ENCODE peak calls at places on chromosomes 11 and 22, in five cellular contexts. X is CD8-positive, alpha-beta memory T cell; N is A549; P is stomach; Q is mammary epithelial cell. H is an unnamed sample.

GRCh38 chr11:60891103-60891741 is 15.2 kb downstream of the PRPF19 start:
- DNase-seq in X (no peak), N (no peak), P (peak; percentile 50), Q (no peak), H (no peak)

GRCh38 chr22:19840955-19841640 is 13.6 kb downstream of the GNB1L start:
- DNase-seq in X (no peak), N (no peak), P (no peak), Q (no peak), H (peak; percentile 85)

GRCh38 chr22:19488285-19488684 is 8.6 kb downstream of the CDC45 start:
- DNase-seq in X (no peak), N (no peak), P (no peak), Q (no peak), H (no peak)

GRCh38 chr11:108199446-108200321 is 22.8 kb downstream of the NPAT start:
- DNase-seq in X (no peak), N (no peak), P (no peak), Q (peak; percentile 97), H (no peak)

GRCh38 chr22:28883917-28884753 is 763 bp downstream of the ZNRF3 start:
- DNase-seq in X (peak; percentile 22), N (peak; percentile 18), P (peak; percentile 43), Q (peak; percentile 53), H (no peak)

GRCh38 chr22:48866906-48867597 is 960.6 kb downstream of the BRD1 start:
- DNase-seq in X (no peak), N (no peak), P (no peak), Q (no peak), H (no peak)

GRCh38 chr22:44567846-44568493 is 69.9 kb upstream of the RTL6 start:
- DNase-seq in X (peak; percentile 37), N (no peak), P (peak; percentile 57), Q (peak; percentile 17), H (peak; percentile 61)

GRCh38 chr11:394034-394857 is at the start of gene PKP3:
- DNase-seq in X (no peak), N (peak; percentile 86), P (peak; percentile 91), Q (peak; percentile 97), H (peak; percentile 95)

GRCh38 chr11:105230586-105230985 is 91.0 kb upstream of the CARD18 start:
- DNase-seq in X (no peak), N (no peak), P (no peak), Q (peak; percentile 14), H (peak; percentile 57)

GRCh38 chr11:113014731-113015455 is 53.7 kb downstream of the NCAM1 start:
- DNase-seq in X (no peak), N (no peak), P (peak; percentile 84), Q (no peak), H (peak; percentile 1)

GRCh38 chr11:119727523-119728081 is 1.4 kb downstream of the NECTIN1 start:
- DNase-seq in X (peak; percentile 11), N (peak; percentile 51), P (peak; percentile 59), Q (no peak), H (peak; percentile 61)

GRCh38 chr11:27248430-27249207 is 114.4 kb downstream of the CCDC34 start:
- DNase-seq in X (no peak), N (no peak), P (no peak), Q (no peak), H (no peak)

GRCh38 chr11:110298298-110298765 is 1.9 kb upstream of the RDX start:
- DNase-seq in X (no peak), N (no peak), P (no peak), Q (peak; percentile 47), H (no peak)

GRCh38 chr11:16912607-16913006 is 101.6 kb downstream of the PLEKHA7 start:
- DNase-seq in X (no peak), N (no peak), P (peak; percentile 56), Q (no peak), H (peak; percentile 51)

GRCh38 chr11:1879342-1879940 is 12.3 kb downstream of the PRR33 start:
- DNase-seq in X (no peak), N (no peak), P (no peak), Q (no peak), H (no peak)

GRCh38 chr22:22894740-22895731 is 7.4 kb downstream of the IGLL5 start:
- DNase-seq in X (no peak), N (no peak), P (no peak), Q (no peak), H (no peak)

GRCh38 chr11:134293119-134294113 is 17.2 kb downstream of the GLB1L3 start:
- DNase-seq in X (no peak), N (no peak), P (no peak), Q (no peak), H (no peak)

GRCh38 chr11:77206264-77207018 is 78.4 kb downstream of the MYO7A start:
- DNase-seq in X (no peak), N (no peak), P (no peak), Q (no peak), H (no peak)

GRCh38 chr22:49010086-49010863 is 817.4 kb downstream of the BRD1 start:
- DNase-seq in X (no peak), N (no peak), P (peak; percentile 15), Q (no peak), H (no peak)

GRCh38 chr11:61327669-61328071 is 5.2 kb downstream of the DDB1 start:
- DNase-seq in X (no peak), N (no peak), P (no peak), Q (no peak), H (no peak)

GRCh38 chr11:93477684-93478234 is 65.4 kb downstream of the SMCO4 start:
- DNase-seq in X (no peak), N (no peak), P (no peak), Q (no peak), H (no peak)

GRCh38 chr11:35529971-35530495 is 4.6 kb upstream of the PAMR1 start:
- DNase-seq in X (no peak), N (no peak), P (no peak), Q (peak; percentile 94), H (no peak)

GRCh38 chr11:100687032-100687629 is at the start of gene ARHGAP42:
- DNase-seq in X (no peak), N (peak; percentile 47), P (peak; percentile 70), Q (peak; percentile 68), H (peak; percentile 69)

GRCh38 chr22:45818130-45819085 is 146.8 kb downstream of the ATXN10 start:
- DNase-seq in X (no peak), N (no peak), P (no peak), Q (no peak), H (no peak)

GRCh38 chr11:35316161-35316560 is 103.2 kb downstream of the SLC1A2 start:
- DNase-seq in X (no peak), N (no peak), P (no peak), Q (no peak), H (no peak)

GRCh38 chr22:48955351-48956311 is 872.0 kb downstream of the BRD1 start:
- DNase-seq in X (no peak), N (no peak), P (peak; percentile 21), Q (no peak), H (no peak)

GRCh38 chr11:108498046-108498815 is at the start of gene POGLUT3:
- DNase-seq in X (peak; percentile 36), N (peak; percentile 35), P (peak; percentile 61), Q (no peak), H (peak; percentile 27)

GRCh38 chr11:47179655-47179991 is 2.9 kb upstream of the ARFGAP2 start:
- DNase-seq in X (no peak), N (peak; percentile 78), P (peak; percentile 40), Q (no peak), H (peak; percentile 52)

GRCh38 chr11:40338739-40339138 is 1120.7 kb downstream of the LRRC4C start:
- DNase-seq in X (no peak), N (no peak), P (no peak), Q (peak; percentile 55), H (no peak)

GRCh38 chr22:50115693-50116092 is 25.9 kb downstream of the MOV10L1 start:
- DNase-seq in X (no peak), N (no peak), P (no peak), Q (no peak), H (no peak)

GRCh38 chr22:28620244-28620922 is 59.3 kb downstream of the TTC28 start:
- DNase-seq in X (no peak), N (no peak), P (no peak), Q (no peak), H (peak; percentile 11)

DNA sequence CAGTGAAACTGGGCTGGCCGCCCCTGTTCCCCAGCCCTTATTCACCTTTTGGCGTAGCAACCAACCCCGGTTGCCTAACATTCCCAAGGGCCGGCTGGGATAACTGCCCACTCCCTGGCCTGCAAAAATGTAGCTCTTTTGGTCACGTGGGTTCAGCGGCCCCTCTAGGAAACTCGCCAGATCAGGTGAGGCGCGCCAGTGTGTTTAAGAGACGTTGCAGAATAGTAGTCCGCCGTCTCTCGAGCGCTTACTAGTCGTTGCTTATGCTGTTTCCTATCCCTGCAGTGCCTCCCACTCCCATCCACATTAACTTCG is 592 bp downstream of the CEP57 start:
- DNase-seq in X (peak; percentile 38), N (peak; percentile 10), P (peak; percentile 71), Q (peak; percentile 74), H (peak; percentile 76)
- H3K4me3 ChIP-seq in X (peak overlapping the region; percentile 97), N (peak overlapping the region; percentile 88), P (peak overlapping the region; percentile 91), Q (peak overlapping the region; percentile 73), H (peak overlapping the region; percentile 84)

GRCh38 chr22:47083379-47083986 is 321.0 kb downstream of the TBC1D22A start:
- DNase-seq in X (no peak), N (no peak), P (no peak), Q (no peak), H (no peak)

GRCh38 chr22:47076758-47077157 is 314.3 kb downstream of the TBC1D22A start:
- DNase-seq in X (no peak), N (no peak), P (no peak), Q (no peak), H (no peak)

GRCh38 chr22:47084226-47084625 is 321.8 kb downstream of the TBC1D22A start:
- DNase-seq in X (no peak), N (no peak), P (no peak), Q (no peak), H (no peak)

GRCh38 chr22:47082505-47082904 is 320.1 kb downstream of the TBC1D22A start:
- DNase-seq in X (no peak), N (no peak), P (no peak), Q (peak; percentile 24), H (no peak)

GRCh38 chr22:47080100-47080499 is 317.6 kb downstream of the TBC1D22A start:
- DNase-seq in X (no peak), N (no peak), P (no peak), Q (no peak), H (no peak)
- H3K9me3 ChIP-seq in X (peaks cover 3% of the 10 kb centered on the region), N (peaks cover 6% of the 10 kb centered on the region), P (no peaks in the 10 kb centered on the region), Q (peaks cover 3% of the 10 kb centered on the region), H (no peaks in the 10 kb centered on the region)

GRCh38 chr22:24142241-24142640 is 39.0 kb upstream of the SUSD2 start:
- DNase-seq in X (no peak), N (no peak), P (no peak), Q (peak; percentile 39), H (no peak)
- H3K27ac ChIP-seq in X (no peak overlapping the region), N (no peak overlapping the region), P (peak overlapping the region; percentile 35), Q (no peak overlapping the region), H (peak overlapping the region; percentile 55)

GRCh38 chr11:128772814-128773213 is 78.9 kb downstream of the FLI1 start:
- DNase-seq in X (peak; percentile 70), N (no peak), P (peak; percentile 76), Q (no peak), H (peak; percentile 34)
- H3K4me3 ChIP-seq in X (no peak overlapping the region), N (no peak overlapping the region), P (no peak overlapping the region), Q (no peak overlapping the region), H (no peak overlapping the region)

DNA sequence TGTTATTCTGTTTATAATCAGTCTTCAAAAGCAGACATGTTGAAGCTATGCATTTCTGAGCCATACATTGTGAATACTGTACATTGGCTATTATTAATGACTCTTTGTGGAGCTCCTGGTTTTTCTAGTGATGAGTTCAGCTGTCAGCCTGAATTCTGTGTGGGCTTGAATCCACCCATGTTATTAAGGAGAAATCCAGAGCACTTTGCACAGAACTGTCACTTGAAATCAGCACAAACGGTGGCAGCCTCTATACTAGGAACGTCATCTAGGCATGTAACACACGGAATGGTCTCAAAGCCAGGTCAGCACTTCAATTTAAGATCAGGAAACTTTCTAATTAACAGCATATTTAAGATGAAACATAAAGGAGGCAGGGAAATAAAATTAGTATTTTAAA is 236.5 kb downstream of the DCDC1 start:
- DNase-seq in X (no peak), N (no peak), P (no peak), Q (no peak), H (no peak)
- H3K9me3 ChIP-seq in X (no peaks in the 10 kb centered on the region), N (no peaks in the 10 kb centered on the region), P (no peaks in the 10 kb centered on the region), Q (no peaks in the 10 kb centered on the region), H (no peaks in the 10 kb centered on the region)